ENCODE peak calls at places on chromosomes 6 and 20, in nine cellular contexts. One of them, this sample, is unnamed.

GRCh38 chr20:29689411-29690225 is 1567.8 kb upstream of the DEFB115 start:
- DNase-seq in AG09309: no peak
- DNase-seq in lower lobe of right lung: peak
- DNase-seq in ascending aorta: no peak
- DNase-seq in CD8-positive, alpha-beta T cell: peak
- DNase-seq in SK-N-SH: peak
- DNase-seq in keratinocyte: no peak
- DNase-seq in cardiac fibroblast: peak
- DNase-seq in BE2C: peak
- DNase-seq in this sample: peak

GRCh38 chr6:159609813-159610212 is 83.2 kb downstream of the SOD2 start:
- DNase-seq in AG09309: no peak
- DNase-seq in lower lobe of right lung: no peak
- DNase-seq in ascending aorta: no peak
- DNase-seq in CD8-positive, alpha-beta T cell: no peak
- DNase-seq in SK-N-SH: no peak
- DNase-seq in keratinocyte: no peak
- DNase-seq in cardiac fibroblast: no peak
- DNase-seq in BE2C: no peak
- DNase-seq in this sample: peak

GRCh38 chr20:25470045-25470444 is 62.6 kb downstream of the GINS1 start:
- DNase-seq in AG09309: no peak
- DNase-seq in lower lobe of right lung: no peak
- DNase-seq in ascending aorta: no peak
- DNase-seq in CD8-positive, alpha-beta T cell: peak
- DNase-seq in SK-N-SH: peak
- DNase-seq in keratinocyte: no peak
- DNase-seq in cardiac fibroblast: peak
- DNase-seq in BE2C: peak
- DNase-seq in this sample: peak

GRCh38 chr20:50680106-50680960 is 11.0 kb downstream of the RIPOR3 start:
- DNase-seq in AG09309: no peak
- DNase-seq in lower lobe of right lung: no peak
- DNase-seq in ascending aorta: no peak
- DNase-seq in CD8-positive, alpha-beta T cell: no peak
- DNase-seq in SK-N-SH: no peak
- DNase-seq in keratinocyte: no peak
- DNase-seq in cardiac fibroblast: no peak
- DNase-seq in BE2C: no peak
- DNase-seq in this sample: peak

GRCh38 chr6:5053864-5054426 is 31.2 kb upstream of the PPP1R3G start:
- DNase-seq in AG09309: no peak
- DNase-seq in lower lobe of right lung: no peak
- DNase-seq in ascending aorta: no peak
- DNase-seq in CD8-positive, alpha-beta T cell: no peak
- DNase-seq in SK-N-SH: no peak
- DNase-seq in keratinocyte: no peak
- DNase-seq in cardiac fibroblast: no peak
- DNase-seq in BE2C: no peak
- DNase-seq in this sample: peak

GRCh38 chr6:144217264-144217663 is 66.9 kb downstream of the STX11 start:
- DNase-seq in AG09309: no peak
- DNase-seq in lower lobe of right lung: no peak
- DNase-seq in ascending aorta: no peak
- DNase-seq in CD8-positive, alpha-beta T cell: no peak
- DNase-seq in SK-N-SH: no peak
- DNase-seq in keratinocyte: no peak
- DNase-seq in cardiac fibroblast: peak
- DNase-seq in BE2C: no peak
- DNase-seq in this sample: peak

GRCh38 chr20:62303327-62304226 is 780 bp downstream of the ADRM1 start:
- DNase-seq in AG09309: no peak
- DNase-seq in lower lobe of right lung: no peak
- DNase-seq in ascending aorta: no peak
- DNase-seq in CD8-positive, alpha-beta T cell: peak
- DNase-seq in SK-N-SH: no peak
- DNase-seq in keratinocyte: no peak
- DNase-seq in cardiac fibroblast: peak
- DNase-seq in BE2C: peak
- DNase-seq in this sample: peak

GRCh38 chr6:157126183-157127098 is 196.9 kb downstream of the TMEM242 start:
- DNase-seq in AG09309: no peak
- DNase-seq in lower lobe of right lung: no peak
- DNase-seq in ascending aorta: no peak
- DNase-seq in CD8-positive, alpha-beta T cell: no peak
- DNase-seq in SK-N-SH: no peak
- DNase-seq in keratinocyte: no peak
- DNase-seq in cardiac fibroblast: no peak
- DNase-seq in BE2C: no peak
- DNase-seq in this sample: no peak

GRCh38 chr6:13986700-13987399 is 62.1 kb downstream of the RNF182 start:
- DNase-seq in AG09309: no peak
- DNase-seq in lower lobe of right lung: no peak
- DNase-seq in ascending aorta: no peak
- DNase-seq in CD8-positive, alpha-beta T cell: no peak
- DNase-seq in SK-N-SH: no peak
- DNase-seq in keratinocyte: no peak
- DNase-seq in cardiac fibroblast: no peak
- DNase-seq in BE2C: no peak
- DNase-seq in this sample: no peak

GRCh38 chr6:157984165-157984564 is 2.5 kb downstream of the SYNJ2 start:
- DNase-seq in AG09309: no peak
- DNase-seq in lower lobe of right lung: no peak
- DNase-seq in ascending aorta: no peak
- DNase-seq in CD8-positive, alpha-beta T cell: no peak
- DNase-seq in SK-N-SH: no peak
- DNase-seq in keratinocyte: no peak
- DNase-seq in cardiac fibroblast: no peak
- DNase-seq in BE2C: no peak
- DNase-seq in this sample: no peak

GRCh38 chr6:80527552-80528052 is 421.1 kb downstream of the BCKDHB start:
- DNase-seq in AG09309: no peak
- DNase-seq in lower lobe of right lung: no peak
- DNase-seq in ascending aorta: no peak
- DNase-seq in CD8-positive, alpha-beta T cell: no peak
- DNase-seq in SK-N-SH: no peak
- DNase-seq in keratinocyte: no peak
- DNase-seq in cardiac fibroblast: no peak
- DNase-seq in BE2C: no peak
- DNase-seq in this sample: no peak

GRCh38 chr6:105135056-105135455 is 44.8 kb downstream of the POPDC3 start:
- DNase-seq in AG09309: no peak
- DNase-seq in lower lobe of right lung: no peak
- DNase-seq in ascending aorta: no peak
- DNase-seq in CD8-positive, alpha-beta T cell: no peak
- DNase-seq in SK-N-SH: peak
- DNase-seq in keratinocyte: no peak
- DNase-seq in cardiac fibroblast: peak
- DNase-seq in BE2C: peak
- DNase-seq in this sample: peak

GRCh38 chr6:68273297-68273696 is 361.8 kb upstream of the ADGRB3 start:
- DNase-seq in AG09309: no peak
- DNase-seq in lower lobe of right lung: no peak
- DNase-seq in ascending aorta: no peak
- DNase-seq in CD8-positive, alpha-beta T cell: no peak
- DNase-seq in SK-N-SH: no peak
- DNase-seq in keratinocyte: no peak
- DNase-seq in cardiac fibroblast: no peak
- DNase-seq in BE2C: no peak
- DNase-seq in this sample: no peak

GRCh38 chr6:137214931-137215330 is 4.3 kb downstream of the IFNGR1 start:
- DNase-seq in AG09309: no peak
- DNase-seq in lower lobe of right lung: no peak
- DNase-seq in ascending aorta: no peak
- DNase-seq in CD8-positive, alpha-beta T cell: no peak
- DNase-seq in SK-N-SH: no peak
- DNase-seq in keratinocyte: no peak
- DNase-seq in cardiac fibroblast: peak
- DNase-seq in BE2C: no peak
- DNase-seq in this sample: peak
- H3K4me3 ChIP-seq in AG09309: no peak
- H3K4me3 ChIP-seq in lower lobe of right lung: peak
- H3K4me3 ChIP-seq in ascending aorta: peak
- H3K4me3 ChIP-seq in CD8-positive, alpha-beta T cell: no peak
- H3K4me3 ChIP-seq in SK-N-SH: no peak
- H3K4me3 ChIP-seq in keratinocyte: no peak
- H3K4me3 ChIP-seq in cardiac fibroblast: no peak
- H3K4me3 ChIP-seq in BE2C: no peak
- H3K4me3 ChIP-seq in this sample: no peak

GRCh38 chr6:24910331-24910849 is 25.4 kb downstream of the RIPOR2 start:
- DNase-seq in AG09309: no peak
- DNase-seq in lower lobe of right lung: peak
- DNase-seq in ascending aorta: no peak
- DNase-seq in CD8-positive, alpha-beta T cell: peak
- DNase-seq in SK-N-SH: peak
- DNase-seq in keratinocyte: no peak
- DNase-seq in cardiac fibroblast: peak
- DNase-seq in BE2C: no peak
- DNase-seq in this sample: no peak
- TF ChIP-seq CTCF in AG09309: peak
- TF ChIP-seq CTCF in lower lobe of right lung: no peak
- TF ChIP-seq CTCF in ascending aorta: no peak
- TF ChIP-seq CTCF in CD8-positive, alpha-beta T cell: no peak
- TF ChIP-seq CTCF in SK-N-SH: peak
- TF ChIP-seq CTCF in keratinocyte: no peak
- TF ChIP-seq CTCF in cardiac fibroblast: no peak
- TF ChIP-seq CTCF in BE2C: no peak
- TF ChIP-seq CTCF in this sample: no peak

GRCh38 chr6:42909835-42910234 is 6.0 kb upstream of the PTCRA start:
- DNase-seq in AG09309: no peak
- DNase-seq in lower lobe of right lung: no peak
- DNase-seq in ascending aorta: no peak
- DNase-seq in CD8-positive, alpha-beta T cell: no peak
- DNase-seq in SK-N-SH: no peak
- DNase-seq in keratinocyte: no peak
- DNase-seq in cardiac fibroblast: no peak
- DNase-seq in BE2C: no peak
- DNase-seq in this sample: no peak

GRCh38 chr6:42907336-42907735 is 8.5 kb upstream of the PTCRA start:
- DNase-seq in AG09309: no peak
- DNase-seq in lower lobe of right lung: no peak
- DNase-seq in ascending aorta: no peak
- DNase-seq in CD8-positive, alpha-beta T cell: no peak
- DNase-seq in SK-N-SH: no peak
- DNase-seq in keratinocyte: no peak
- DNase-seq in cardiac fibroblast: peak
- DNase-seq in BE2C: no peak
- DNase-seq in this sample: no peak

GRCh38 chr6:42915737-42916136 is at the start of gene PTCRA:
- DNase-seq in AG09309: no peak
- DNase-seq in lower lobe of right lung: no peak
- DNase-seq in ascending aorta: no peak
- DNase-seq in CD8-positive, alpha-beta T cell: no peak
- DNase-seq in SK-N-SH: no peak
- DNase-seq in keratinocyte: no peak
- DNase-seq in cardiac fibroblast: no peak
- DNase-seq in BE2C: no peak
- DNase-seq in this sample: no peak

GRCh38 chr6:42914546-42914945 is 1.3 kb upstream of the PTCRA start:
- DNase-seq in AG09309: no peak
- DNase-seq in lower lobe of right lung: no peak
- DNase-seq in ascending aorta: no peak
- DNase-seq in CD8-positive, alpha-beta T cell: no peak
- DNase-seq in SK-N-SH: no peak
- DNase-seq in keratinocyte: no peak
- DNase-seq in cardiac fibroblast: no peak
- DNase-seq in BE2C: no peak
- DNase-seq in this sample: no peak

DNA sequence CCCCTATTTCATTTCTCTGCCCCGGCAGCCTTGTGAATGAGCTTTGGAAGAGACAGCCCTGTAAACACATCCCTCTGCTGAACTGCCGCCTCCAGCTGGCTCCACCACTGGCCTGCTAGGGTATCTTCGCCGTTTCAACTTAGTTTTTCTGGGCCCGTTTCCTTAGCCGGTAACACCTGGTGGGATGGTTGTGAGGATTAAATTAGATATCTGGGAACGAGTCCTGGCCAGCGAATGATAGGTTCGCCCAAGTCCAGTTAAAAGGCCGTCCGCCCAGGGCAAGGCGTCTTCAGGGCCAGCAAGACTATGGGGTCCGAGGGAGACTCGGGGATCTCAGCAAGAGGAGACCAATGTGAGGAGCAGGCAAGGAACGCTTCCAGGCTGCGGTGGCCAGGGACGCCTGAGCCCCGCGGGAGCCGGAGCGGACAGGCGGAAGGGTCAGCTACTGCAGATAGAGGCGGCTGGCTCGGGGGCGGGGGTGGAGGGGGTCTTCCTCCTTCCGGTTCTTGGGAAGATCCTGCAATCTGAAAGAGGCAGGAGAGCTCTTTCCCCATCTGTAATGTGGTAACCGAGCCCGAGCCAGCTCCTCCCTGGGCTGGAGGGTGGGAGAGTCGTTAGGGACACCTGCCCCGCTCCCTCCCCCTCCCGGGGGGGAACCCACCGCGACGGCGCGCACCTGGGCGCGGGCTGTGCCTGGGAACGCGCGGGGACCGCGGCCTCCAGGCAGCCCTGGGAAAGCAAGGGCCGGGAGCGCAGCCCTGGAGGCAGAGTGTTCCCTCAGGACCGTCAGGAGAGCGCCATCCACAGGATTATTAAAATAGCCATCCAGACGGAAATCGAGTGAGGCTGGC is 4.5 kb upstream of the PTCRA start:
- DNase-seq in AG09309: no peak
- DNase-seq in lower lobe of right lung: no peak
- DNase-seq in ascending aorta: no peak
- DNase-seq in CD8-positive, alpha-beta T cell: no peak
- DNase-seq in SK-N-SH: peak
- DNase-seq in keratinocyte: no peak
- DNase-seq in cardiac fibroblast: no peak
- DNase-seq in BE2C: no peak
- DNase-seq in this sample: no peak
- H3K4me3 ChIP-seq in AG09309: no peak
- H3K4me3 ChIP-seq in lower lobe of right lung: peak
- H3K4me3 ChIP-seq in ascending aorta: peak
- H3K4me3 ChIP-seq in CD8-positive, alpha-beta T cell: peak
- H3K4me3 ChIP-seq in SK-N-SH: no peak
- H3K4me3 ChIP-seq in keratinocyte: no peak
- H3K4me3 ChIP-seq in cardiac fibroblast: no peak
- H3K4me3 ChIP-seq in BE2C: no peak
- H3K4me3 ChIP-seq in this sample: no peak

GRCh38 chr6:32843979-32844838 is at the start of gene PSMB8:
- DNase-seq in AG09309: peak
- DNase-seq in lower lobe of right lung: peak
- DNase-seq in ascending aorta: peak
- DNase-seq in CD8-positive, alpha-beta T cell: peak
- DNase-seq in SK-N-SH: peak
- DNase-seq in keratinocyte: peak
- DNase-seq in cardiac fibroblast: peak
- DNase-seq in BE2C: peak
- DNase-seq in this sample: peak
- TF ChIP-seq CTCF in AG09309: peak
- TF ChIP-seq CTCF in lower lobe of right lung: peak
- TF ChIP-seq CTCF in ascending aorta: peak
- TF ChIP-seq CTCF in CD8-positive, alpha-beta T cell: no peak
- TF ChIP-seq CTCF in SK-N-SH: peak
- TF ChIP-seq CTCF in keratinocyte: no peak
- TF ChIP-seq CTCF in cardiac fibroblast: peak
- TF ChIP-seq CTCF in BE2C: peak
- TF ChIP-seq CTCF in this sample: peak

GRCh38 chr20:64224344-64225165 is 31.0 kb upstream of the PCMTD2 start:
- DNase-seq in AG09309: peak
- DNase-seq in lower lobe of right lung: no peak
- DNase-seq in ascending aorta: no peak
- DNase-seq in CD8-positive, alpha-beta T cell: no peak
- DNase-seq in SK-N-SH: no peak
- DNase-seq in keratinocyte: no peak
- DNase-seq in cardiac fibroblast: peak
- DNase-seq in BE2C: no peak
- DNase-seq in this sample: peak
- H3K4me3 ChIP-seq in AG09309: no peak
- H3K4me3 ChIP-seq in lower lobe of right lung: no peak
- H3K4me3 ChIP-seq in ascending aorta: no peak
- H3K4me3 ChIP-seq in CD8-positive, alpha-beta T cell: no peak
- H3K4me3 ChIP-seq in SK-N-SH: no peak
- H3K4me3 ChIP-seq in keratinocyte: no peak
- H3K4me3 ChIP-seq in cardiac fibroblast: no peak
- H3K4me3 ChIP-seq in BE2C: no peak
- H3K4me3 ChIP-seq in this sample: no peak

This sample was measured in fibroblast of mammary gland.